ENCODE peak calls at places on chromosomes 7 and 10, in seven cellular contexts. S is BJ, B is uterus, A is astrocyte of the spinal cord, H is HCT116, X is heart left ventricle, I is right atrium auricular region. K is an unnamed sample.

GRCh38 chr7:14381306-14381705 is 391.8 kb upstream of the ETV1 start:
- DNase-seq in S (no peak), B (no peak), A (peak), H (no peak), X (no peak), I (no peak), K (no peak)

GRCh38 chr10:77844713-77845454 is 81.7 kb downstream of the DLG5 start:
- DNase-seq in S (no peak), B (no peak), A (peak), H (peak), X (no peak), I (no peak), K (peak)

GRCh38 chr7:142862401-142863400 is 7.8 kb downstream of the EPHB6 start:
- DNase-seq in S (no peak), B (no peak), A (no peak), H (no peak), X (no peak), I (no peak), K (no peak)

GRCh38 chr7:3446786-3447185 is 145.7 kb downstream of the SDK1 start:
- DNase-seq in S (no peak), B (no peak), A (no peak), H (no peak), X (no peak), I (no peak), K (no peak)

GRCh38 chr10:76080991-76081390 is 649.6 kb downstream of the LRMDA start:
- DNase-seq in S (no peak), B (no peak), A (peak), H (no peak), X (no peak), I (no peak), K (no peak)

GRCh38 chr7:125834421-125834820 is 904.8 kb upstream of the POT1 start:
- DNase-seq in S (no peak), B (no peak), A (no peak), H (no peak), X (no peak), I (no peak), K (no peak)

GRCh38 chr10:126097558-126098215 is 201.3 kb downstream of the FANK1 start:
- DNase-seq in S (no peak), B (no peak), A (no peak), H (no peak), X (no peak), I (peak), K (no peak)

GRCh38 chr10:84188815-84189214 is 5.5 kb upstream of the CDHR1 start:
- DNase-seq in S (no peak), B (no peak), A (no peak), H (no peak), X (no peak), I (no peak), K (no peak)

GRCh38 chr7:2997014-2997413 is 46.7 kb downstream of the CARD11 start:
- DNase-seq in S (no peak), B (no peak), A (no peak), H (no peak), X (no peak), I (no peak), K (no peak)

GRCh38 chr7:140342732-140343514 is 55.4 kb downstream of the SLC37A3 start:
- DNase-seq in S (no peak), B (no peak), A (no peak), H (peak), X (peak), I (no peak), K (no peak)

GRCh38 chr10:81192404-81192803 is 654.7 kb downstream of the SH2D4B start:
- DNase-seq in S (no peak), B (no peak), A (no peak), H (no peak), X (no peak), I (no peak), K (no peak)

GRCh38 chr10:119686465-119687191 is 35.4 kb downstream of the BAG3 start:
- DNase-seq in S (peak), B (peak), A (peak), H (peak), X (peak), I (peak), K (no peak)

GRCh38 chr7:157153260-157153659 is 14.5 kb downstream of the UBE3C start:
- DNase-seq in S (no peak), B (no peak), A (no peak), H (no peak), X (no peak), I (no peak), K (no peak)
- H3K4me3 ChIP-seq in S (no peak), B (no peak), A (no peak), H (no peak), X (no peak), I (no peak), K (no peak)

GRCh38 chr10:120823251-120823650 is 27.9 kb upstream of the WDR11 start:
- DNase-seq in S (no peak), B (no peak), A (no peak), H (no peak), X (no peak), I (no peak), K (no peak)

GRCh38 chr10:120828940-120829339 is 22.2 kb upstream of the WDR11 start:
- DNase-seq in S (no peak), B (no peak), A (no peak), H (no peak), X (no peak), I (no peak), K (no peak)

GRCh38 chr10:120825878-120826383 is 25.2 kb upstream of the WDR11 start:
- DNase-seq in S (no peak), B (no peak), A (no peak), H (no peak), X (no peak), I (no peak), K (no peak)

GRCh38 chr10:120827251-120827875 is 23.8 kb upstream of the WDR11 start:
- DNase-seq in S (no peak), B (no peak), A (no peak), H (no peak), X (no peak), I (no peak), K (no peak)

DNA sequence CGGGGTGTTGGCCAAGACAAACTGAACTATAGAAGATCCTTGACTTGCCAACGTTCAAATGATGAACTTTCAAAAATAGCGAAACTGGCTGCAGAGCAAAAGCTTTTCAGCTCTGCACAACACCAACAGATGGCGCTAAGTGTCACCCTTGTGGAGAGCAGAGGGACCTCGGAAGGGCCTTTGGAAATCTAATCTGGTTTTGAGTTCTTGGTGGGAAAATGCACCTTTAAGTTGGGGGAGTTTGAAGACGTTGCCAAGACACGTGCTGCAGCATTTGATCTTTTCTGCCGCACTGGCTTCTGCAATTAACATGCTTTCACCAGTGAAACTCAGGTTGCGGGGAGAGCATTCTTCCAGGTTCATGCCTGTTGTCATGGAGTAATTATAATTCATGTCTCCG is 26.3 kb upstream of the WDR11 start:
- DNase-seq in S (no peak), B (no peak), A (peak), H (peak), X (no peak), I (no peak), K (no peak)
- TF ChIP-seq CTCF in S (peak), B (peak), A (peak), H (peak), X (no peak), I (peak), K (peak)

GRCh38 chr7:28276303-28276702 is 95.7 kb upstream of the JAZF1 start:
- DNase-seq in S (no peak), B (no peak), A (no peak), H (no peak), X (no peak), I (no peak), K (no peak)

GRCh38 chr7:28277364-28277763 is 96.8 kb upstream of the JAZF1 start:
- DNase-seq in S (no peak), B (no peak), A (no peak), H (no peak), X (no peak), I (no peak), K (no peak)

GRCh38 chr7:28269700-28270361 is 89.2 kb upstream of the JAZF1 start:
- DNase-seq in S (no peak), B (no peak), A (no peak), H (no peak), X (no peak), I (no peak), K (no peak)

GRCh38 chr7:28270536-28270935 is 89.9 kb upstream of the JAZF1 start:
- DNase-seq in S (no peak), B (no peak), A (no peak), H (no peak), X (no peak), I (no peak), K (no peak)

GRCh38 chr7:28272461-28272877 is 91.9 kb upstream of the JAZF1 start:
- DNase-seq in S (no peak), B (peak), A (peak), H (peak), X (peak), I (no peak), K (no peak)
- H3K4me3 ChIP-seq in S (no peak), B (no peak), A (no peak), H (no peak), X (peak), I (no peak), K (no peak)

DNA sequence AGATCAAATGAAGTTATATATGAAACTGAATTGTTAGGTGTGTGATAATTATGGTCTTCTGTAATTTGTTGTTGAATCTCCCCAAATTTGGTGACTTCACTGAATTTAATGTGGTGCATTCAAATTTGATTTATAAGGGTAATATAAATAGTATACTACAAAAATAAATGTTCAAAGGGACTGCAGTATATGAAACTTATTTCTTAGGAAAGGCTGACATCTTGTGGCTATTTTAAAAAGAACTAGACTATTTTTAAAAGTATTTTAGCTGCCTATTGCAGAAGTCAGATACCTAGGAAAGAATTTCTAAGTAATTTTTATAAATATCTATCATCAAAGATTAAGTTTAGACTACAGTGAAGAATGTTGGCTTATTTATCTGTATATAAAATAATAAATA is 36.6 kb downstream of the ATRNL1 start:
- DNase-seq in S (no peak), B (no peak), A (peak), H (peak), X (no peak), I (no peak), K (no peak)
- TF ChIP-seq CTCF in S (no peak), B (peak), A (no peak), H (peak), X (peak), I (peak), K (no peak)

GRCh38 chr7:44748948-44749731 is 493 bp downstream of the ZMIZ2 start:
- DNase-seq in S (no peak), B (no peak), A (no peak), H (no peak), X (no peak), I (no peak), K (no peak)

GRCh38 chr7:44752822-44753221 is 4.2 kb downstream of the ZMIZ2 start:
- DNase-seq in S (no peak), B (no peak), A (no peak), H (no peak), X (no peak), I (no peak), K (no peak)

GRCh38 chr7:44749992-44750391 is 1.3 kb downstream of the ZMIZ2 start:
- DNase-seq in S (no peak), B (no peak), A (no peak), H (no peak), X (no peak), I (no peak), K (no peak)

GRCh38 chr7:44750424-44750823 is 1.8 kb downstream of the ZMIZ2 start:
- DNase-seq in S (no peak), B (no peak), A (no peak), H (no peak), X (no peak), I (no peak), K (no peak)

DNA sequence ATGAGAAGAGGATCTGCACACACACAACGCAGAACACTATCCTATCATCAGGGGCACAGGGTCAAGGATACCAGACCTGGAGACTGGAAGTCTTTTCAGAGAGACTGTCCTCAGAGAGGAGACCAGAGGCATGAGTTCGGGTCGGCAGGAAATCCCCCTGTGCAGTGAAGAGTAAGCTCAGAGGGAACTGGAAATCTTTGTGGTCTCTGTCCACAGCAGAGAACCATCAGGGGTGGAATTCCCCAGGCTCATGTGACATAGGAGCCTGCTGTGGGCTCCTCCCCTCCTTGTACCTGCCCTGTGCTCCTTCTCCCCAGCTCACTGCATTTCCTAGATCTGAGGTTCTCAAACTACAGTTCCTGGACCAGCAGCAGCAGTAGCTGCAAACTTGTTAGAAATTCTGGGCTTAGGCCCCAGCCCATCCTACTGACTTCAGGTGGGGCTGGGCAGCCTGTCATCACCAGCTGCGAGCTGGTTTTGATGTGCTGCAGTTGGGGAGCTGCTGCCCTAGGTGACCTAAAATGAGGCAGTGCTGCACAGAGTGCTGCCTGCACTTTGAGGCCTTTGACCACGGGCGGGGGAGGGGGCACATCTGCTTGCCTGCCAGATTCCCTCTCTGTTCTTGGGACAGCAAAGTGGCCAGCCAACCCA is 2.4 kb downstream of the ZMIZ2 start:
- DNase-seq in S (no peak), B (no peak), A (no peak), H (no peak), X (no peak), I (no peak), K (peak)
- H3K4me3 ChIP-seq in S (no peak), B (no peak), A (no peak), H (no peak), X (no peak), I (no peak), K (no peak)

GRCh38 chr7:103887853-103888602 is 101.4 kb downstream of the RELN start:
- DNase-seq in S (peak), B (no peak), A (no peak), H (no peak), X (no peak), I (no peak), K (no peak)
- TF ChIP-seq CTCF in S (no peak), B (no peak), A (peak), H (no peak), X (no peak), I (no peak), K (no peak)